ENCODE peak calls at places on chromosomes 2 and 18, in ten cellular contexts. One of them, this sample, is unnamed.

GRCh38 chr2:160876765-160877164 is 283.5 kb upstream of the TANK start:
- DNase-seq in pons: no peak
- DNase-seq in activated CD4-positive, alpha-beta T cell treated with anti-CD3 and anti-CD28 coated beads, Interleukin-2, amount 50 U/mL, for 1 hour: no peak
- DNase-seq in non-pigmented ciliary epithelial cell: no peak
- DNase-seq in EH: peak; percentile 34
- DNase-seq in stimulated activated CD8-positive, alpha-beta memory T cell treated with anti-CD3 and anti-CD28 coated beads, Interleukin-2, amount 100 ng/mL, for 48 hours: no peak
- DNase-seq in Calu3: no peak
- DNase-seq in HEK293T: no peak
- DNase-seq in small intestine: no peak
- DNase-seq in stimulated activated CD4-positive, alpha-beta T cell treated with anti-CD3 and anti-CD28 coated beads, Interleukin-2, amount 100 ng/mL, for 48 hours: no peak
- DNase-seq in this sample: no peak

GRCh38 chr2:146893500-146894041 is 951.3 kb upstream of the ACVR2A start:
- DNase-seq in non-pigmented ciliary epithelial cell: no peak
- DNase-seq in stimulated activated CD8-positive, alpha-beta memory T cell treated with anti-CD3 and anti-CD28 coated beads, Interleukin-2, amount 100 ng/mL, for 48 hours: no peak
- DNase-seq in EH: no peak
- DNase-seq in stimulated activated CD4-positive, alpha-beta T cell treated with anti-CD3 and anti-CD28 coated beads, Interleukin-2, amount 100 ng/mL, for 48 hours: no peak
- DNase-seq in activated CD4-positive, alpha-beta T cell treated with anti-CD3 and anti-CD28 coated beads, Interleukin-2, amount 50 U/mL, for 1 hour: no peak
- DNase-seq in HEK293T: no peak
- DNase-seq in small intestine: no peak
- DNase-seq in Calu3: no peak
- DNase-seq in pons: no peak
- DNase-seq in this sample: no peak

GRCh38 chr2:119104414-119104813 is 54.1 kb downstream of the C1QL2 start:
- DNase-seq in EH: no peak
- DNase-seq in pons: no peak
- DNase-seq in HEK293T: no peak
- DNase-seq in activated CD4-positive, alpha-beta T cell treated with anti-CD3 and anti-CD28 coated beads, Interleukin-2, amount 50 U/mL, for 1 hour: no peak
- DNase-seq in non-pigmented ciliary epithelial cell: no peak
- DNase-seq in Calu3: no peak
- DNase-seq in stimulated activated CD8-positive, alpha-beta memory T cell treated with anti-CD3 and anti-CD28 coated beads, Interleukin-2, amount 100 ng/mL, for 48 hours: no peak
- DNase-seq in small intestine: no peak
- DNase-seq in stimulated activated CD4-positive, alpha-beta T cell treated with anti-CD3 and anti-CD28 coated beads, Interleukin-2, amount 100 ng/mL, for 48 hours: no peak
- DNase-seq in this sample: no peak

GRCh38 chr2:8677646-8678592 is 3.9 kb upstream of the ID2 start:
- DNase-seq in non-pigmented ciliary epithelial cell: no peak
- DNase-seq in Calu3: peak; percentile 57
- DNase-seq in pons: peak; percentile 56
- DNase-seq in EH: peak; percentile 80
- DNase-seq in stimulated activated CD8-positive, alpha-beta memory T cell treated with anti-CD3 and anti-CD28 coated beads, Interleukin-2, amount 100 ng/mL, for 48 hours: no peak
- DNase-seq in stimulated activated CD4-positive, alpha-beta T cell treated with anti-CD3 and anti-CD28 coated beads, Interleukin-2, amount 100 ng/mL, for 48 hours: no peak
- DNase-seq in activated CD4-positive, alpha-beta T cell treated with anti-CD3 and anti-CD28 coated beads, Interleukin-2, amount 50 U/mL, for 1 hour: peak; percentile 20
- DNase-seq in HEK293T: peak; percentile 49
- DNase-seq in small intestine: peak; percentile 52
- DNase-seq in this sample: no peak

GRCh38 chr2:42047488-42048317 is at the start of gene PKDCC:
- DNase-seq in EH: peak; percentile 82
- DNase-seq in HEK293T: peak; percentile 90
- DNase-seq in stimulated activated CD8-positive, alpha-beta memory T cell treated with anti-CD3 and anti-CD28 coated beads, Interleukin-2, amount 100 ng/mL, for 48 hours: no peak
- DNase-seq in Calu3: peak; percentile 82
- DNase-seq in pons: peak; percentile 59
- DNase-seq in stimulated activated CD4-positive, alpha-beta T cell treated with anti-CD3 and anti-CD28 coated beads, Interleukin-2, amount 100 ng/mL, for 48 hours: peak; percentile 6
- DNase-seq in activated CD4-positive, alpha-beta T cell treated with anti-CD3 and anti-CD28 coated beads, Interleukin-2, amount 50 U/mL, for 1 hour: no peak
- DNase-seq in small intestine: no peak
- DNase-seq in non-pigmented ciliary epithelial cell: no peak
- DNase-seq in this sample: peak; percentile 73

GRCh38 chr2:43021791-43022500 is 204.5 kb downstream of the ZFP36L2 start:
- DNase-seq in Calu3: peak; percentile 94
- DNase-seq in HEK293T: no peak
- DNase-seq in non-pigmented ciliary epithelial cell: no peak
- DNase-seq in EH: no peak
- DNase-seq in small intestine: peak; percentile 71
- DNase-seq in activated CD4-positive, alpha-beta T cell treated with anti-CD3 and anti-CD28 coated beads, Interleukin-2, amount 50 U/mL, for 1 hour: no peak
- DNase-seq in pons: peak; percentile 55
- DNase-seq in stimulated activated CD8-positive, alpha-beta memory T cell treated with anti-CD3 and anti-CD28 coated beads, Interleukin-2, amount 100 ng/mL, for 48 hours: no peak
- DNase-seq in stimulated activated CD4-positive, alpha-beta T cell treated with anti-CD3 and anti-CD28 coated beads, Interleukin-2, amount 100 ng/mL, for 48 hours: no peak
- DNase-seq in this sample: no peak

GRCh38 chr2:64982932-64983331 is 6.3 kb upstream of the SLC1A4 start:
- DNase-seq in small intestine: no peak
- DNase-seq in Calu3: no peak
- DNase-seq in pons: no peak
- DNase-seq in activated CD4-positive, alpha-beta T cell treated with anti-CD3 and anti-CD28 coated beads, Interleukin-2, amount 50 U/mL, for 1 hour: no peak
- DNase-seq in non-pigmented ciliary epithelial cell: no peak
- DNase-seq in EH: no peak
- DNase-seq in stimulated activated CD4-positive, alpha-beta T cell treated with anti-CD3 and anti-CD28 coated beads, Interleukin-2, amount 100 ng/mL, for 48 hours: no peak
- DNase-seq in stimulated activated CD8-positive, alpha-beta memory T cell treated with anti-CD3 and anti-CD28 coated beads, Interleukin-2, amount 100 ng/mL, for 48 hours: no peak
- DNase-seq in HEK293T: no peak
- DNase-seq in this sample: no peak

GRCh38 chr2:120486441-120486840 is 140.5 kb downstream of the INHBB start:
- DNase-seq in activated CD4-positive, alpha-beta T cell treated with anti-CD3 and anti-CD28 coated beads, Interleukin-2, amount 50 U/mL, for 1 hour: no peak
- DNase-seq in stimulated activated CD8-positive, alpha-beta memory T cell treated with anti-CD3 and anti-CD28 coated beads, Interleukin-2, amount 100 ng/mL, for 48 hours: no peak
- DNase-seq in small intestine: no peak
- DNase-seq in stimulated activated CD4-positive, alpha-beta T cell treated with anti-CD3 and anti-CD28 coated beads, Interleukin-2, amount 100 ng/mL, for 48 hours: no peak
- DNase-seq in non-pigmented ciliary epithelial cell: no peak
- DNase-seq in pons: no peak
- DNase-seq in EH: no peak
- DNase-seq in Calu3: no peak
- DNase-seq in HEK293T: no peak
- DNase-seq in this sample: peak; percentile 42

GRCh38 chr2:127320586-127321275 is 26.8 kb upstream of the ERCC3 start:
- DNase-seq in stimulated activated CD4-positive, alpha-beta T cell treated with anti-CD3 and anti-CD28 coated beads, Interleukin-2, amount 100 ng/mL, for 48 hours: no peak
- DNase-seq in pons: no peak
- DNase-seq in activated CD4-positive, alpha-beta T cell treated with anti-CD3 and anti-CD28 coated beads, Interleukin-2, amount 50 U/mL, for 1 hour: no peak
- DNase-seq in Calu3: no peak
- DNase-seq in non-pigmented ciliary epithelial cell: no peak
- DNase-seq in HEK293T: no peak
- DNase-seq in stimulated activated CD8-positive, alpha-beta memory T cell treated with anti-CD3 and anti-CD28 coated beads, Interleukin-2, amount 100 ng/mL, for 48 hours: no peak
- DNase-seq in EH: no peak
- DNase-seq in small intestine: no peak
- DNase-seq in this sample: no peak

GRCh38 chr18:37252342-37252741 is 313.3 kb downstream of the CELF4 start:
- DNase-seq in stimulated activated CD4-positive, alpha-beta T cell treated with anti-CD3 and anti-CD28 coated beads, Interleukin-2, amount 100 ng/mL, for 48 hours: no peak
- DNase-seq in non-pigmented ciliary epithelial cell: no peak
- DNase-seq in stimulated activated CD8-positive, alpha-beta memory T cell treated with anti-CD3 and anti-CD28 coated beads, Interleukin-2, amount 100 ng/mL, for 48 hours: no peak
- DNase-seq in activated CD4-positive, alpha-beta T cell treated with anti-CD3 and anti-CD28 coated beads, Interleukin-2, amount 50 U/mL, for 1 hour: no peak
- DNase-seq in HEK293T: no peak
- DNase-seq in EH: no peak
- DNase-seq in small intestine: no peak
- DNase-seq in Calu3: no peak
- DNase-seq in pons: no peak
- DNase-seq in this sample: no peak

GRCh38 chr18:34358923-34359322 is 134.2 kb upstream of the NOL4 start:
- DNase-seq in small intestine: no peak
- DNase-seq in non-pigmented ciliary epithelial cell: no peak
- DNase-seq in stimulated activated CD8-positive, alpha-beta memory T cell treated with anti-CD3 and anti-CD28 coated beads, Interleukin-2, amount 100 ng/mL, for 48 hours: no peak
- DNase-seq in stimulated activated CD4-positive, alpha-beta T cell treated with anti-CD3 and anti-CD28 coated beads, Interleukin-2, amount 100 ng/mL, for 48 hours: no peak
- DNase-seq in EH: no peak
- DNase-seq in pons: no peak
- DNase-seq in HEK293T: no peak
- DNase-seq in Calu3: no peak
- DNase-seq in activated CD4-positive, alpha-beta T cell treated with anti-CD3 and anti-CD28 coated beads, Interleukin-2, amount 50 U/mL, for 1 hour: no peak
- DNase-seq in this sample: no peak

GRCh38 chr18:79568543-79569205 is 110.9 kb upstream of the CTDP1 start:
- DNase-seq in stimulated activated CD4-positive, alpha-beta T cell treated with anti-CD3 and anti-CD28 coated beads, Interleukin-2, amount 100 ng/mL, for 48 hours: no peak
- DNase-seq in small intestine: no peak
- DNase-seq in stimulated activated CD8-positive, alpha-beta memory T cell treated with anti-CD3 and anti-CD28 coated beads, Interleukin-2, amount 100 ng/mL, for 48 hours: no peak
- DNase-seq in EH: no peak
- DNase-seq in activated CD4-positive, alpha-beta T cell treated with anti-CD3 and anti-CD28 coated beads, Interleukin-2, amount 50 U/mL, for 1 hour: no peak
- DNase-seq in non-pigmented ciliary epithelial cell: no peak
- DNase-seq in pons: no peak
- DNase-seq in Calu3: no peak
- DNase-seq in HEK293T: no peak
- DNase-seq in this sample: no peak

GRCh38 chr2:131120815-131121317 is 15.7 kb downstream of the PLEKHB2 start:
- DNase-seq in activated CD4-positive, alpha-beta T cell treated with anti-CD3 and anti-CD28 coated beads, Interleukin-2, amount 50 U/mL, for 1 hour: no peak
- DNase-seq in small intestine: no peak
- DNase-seq in EH: no peak
- DNase-seq in HEK293T: no peak
- DNase-seq in non-pigmented ciliary epithelial cell: no peak
- DNase-seq in stimulated activated CD8-positive, alpha-beta memory T cell treated with anti-CD3 and anti-CD28 coated beads, Interleukin-2, amount 100 ng/mL, for 48 hours: no peak
- DNase-seq in Calu3: no peak
- DNase-seq in pons: no peak
- DNase-seq in stimulated activated CD4-positive, alpha-beta T cell treated with anti-CD3 and anti-CD28 coated beads, Interleukin-2, amount 100 ng/mL, for 48 hours: no peak
- DNase-seq in this sample: peak; percentile 35

GRCh38 chr18:76662621-76663020 is 159.7 kb upstream of the ZNF236 start:
- DNase-seq in stimulated activated CD8-positive, alpha-beta memory T cell treated with anti-CD3 and anti-CD28 coated beads, Interleukin-2, amount 100 ng/mL, for 48 hours: no peak
- DNase-seq in HEK293T: no peak
- DNase-seq in non-pigmented ciliary epithelial cell: no peak
- DNase-seq in stimulated activated CD4-positive, alpha-beta T cell treated with anti-CD3 and anti-CD28 coated beads, Interleukin-2, amount 100 ng/mL, for 48 hours: no peak
- DNase-seq in pons: no peak
- DNase-seq in activated CD4-positive, alpha-beta T cell treated with anti-CD3 and anti-CD28 coated beads, Interleukin-2, amount 50 U/mL, for 1 hour: no peak
- DNase-seq in small intestine: no peak
- DNase-seq in Calu3: no peak
- DNase-seq in EH: no peak
- DNase-seq in this sample: no peak

GRCh38 chr2:1817256-1818127 is 73.2 kb upstream of the PXDN start:
- DNase-seq in stimulated activated CD8-positive, alpha-beta memory T cell treated with anti-CD3 and anti-CD28 coated beads, Interleukin-2, amount 100 ng/mL, for 48 hours: peak; percentile 42
- DNase-seq in Calu3: peak; percentile 26
- DNase-seq in pons: peak; percentile 72
- DNase-seq in small intestine: peak; percentile 38
- DNase-seq in non-pigmented ciliary epithelial cell: peak; percentile 55
- DNase-seq in stimulated activated CD4-positive, alpha-beta T cell treated with anti-CD3 and anti-CD28 coated beads, Interleukin-2, amount 100 ng/mL, for 48 hours: peak; percentile 68
- DNase-seq in EH: peak; percentile 100
- DNase-seq in activated CD4-positive, alpha-beta T cell treated with anti-CD3 and anti-CD28 coated beads, Interleukin-2, amount 50 U/mL, for 1 hour: peak; percentile 45
- DNase-seq in HEK293T: peak; percentile 85
- DNase-seq in this sample: peak; percentile 58

GRCh38 chr18:13437801-13438506 is 219.4 kb downstream of the LDLRAD4 start:
- DNase-seq in non-pigmented ciliary epithelial cell: no peak
- DNase-seq in small intestine: no peak
- DNase-seq in activated CD4-positive, alpha-beta T cell treated with anti-CD3 and anti-CD28 coated beads, Interleukin-2, amount 50 U/mL, for 1 hour: peak; percentile 61
- DNase-seq in Calu3: no peak
- DNase-seq in stimulated activated CD4-positive, alpha-beta T cell treated with anti-CD3 and anti-CD28 coated beads, Interleukin-2, amount 100 ng/mL, for 48 hours: peak; percentile 50
- DNase-seq in pons: no peak
- DNase-seq in EH: no peak
- DNase-seq in HEK293T: no peak
- DNase-seq in stimulated activated CD8-positive, alpha-beta memory T cell treated with anti-CD3 and anti-CD28 coated beads, Interleukin-2, amount 100 ng/mL, for 48 hours: peak; percentile 42
- DNase-seq in this sample: no peak

GRCh38 chr2:237858294-237859081 is 935 bp upstream of the RAMP1 start:
- DNase-seq in stimulated activated CD8-positive, alpha-beta memory T cell treated with anti-CD3 and anti-CD28 coated beads, Interleukin-2, amount 100 ng/mL, for 48 hours: no peak
- DNase-seq in pons: peak; percentile 90
- DNase-seq in Calu3: peak; percentile 72
- DNase-seq in HEK293T: peak; percentile 67
- DNase-seq in stimulated activated CD4-positive, alpha-beta T cell treated with anti-CD3 and anti-CD28 coated beads, Interleukin-2, amount 100 ng/mL, for 48 hours: peak; percentile 32
- DNase-seq in non-pigmented ciliary epithelial cell: peak; percentile 64
- DNase-seq in activated CD4-positive, alpha-beta T cell treated with anti-CD3 and anti-CD28 coated beads, Interleukin-2, amount 50 U/mL, for 1 hour: peak; percentile 26
- DNase-seq in EH: peak; percentile 89
- DNase-seq in small intestine: peak; percentile 83
- DNase-seq in this sample: peak; percentile 81

GRCh38 chr2:74511104-74511989 is 2.9 kb upstream of the TLX2 start:
- DNase-seq in non-pigmented ciliary epithelial cell: no peak
- DNase-seq in stimulated activated CD8-positive, alpha-beta memory T cell treated with anti-CD3 and anti-CD28 coated beads, Interleukin-2, amount 100 ng/mL, for 48 hours: no peak
- DNase-seq in HEK293T: no peak
- DNase-seq in pons: no peak
- DNase-seq in small intestine: no peak
- DNase-seq in Calu3: no peak
- DNase-seq in activated CD4-positive, alpha-beta T cell treated with anti-CD3 and anti-CD28 coated beads, Interleukin-2, amount 50 U/mL, for 1 hour: no peak
- DNase-seq in stimulated activated CD4-positive, alpha-beta T cell treated with anti-CD3 and anti-CD28 coated beads, Interleukin-2, amount 100 ng/mL, for 48 hours: no peak
- DNase-seq in EH: peak; percentile 38
- DNase-seq in this sample: no peak

GRCh38 chr2:129699781-129700573 is 279.5 kb upstream of the RAB6C start:
- DNase-seq in stimulated activated CD4-positive, alpha-beta T cell treated with anti-CD3 and anti-CD28 coated beads, Interleukin-2, amount 100 ng/mL, for 48 hours: no peak
- DNase-seq in small intestine: no peak
- DNase-seq in Calu3: no peak
- DNase-seq in EH: no peak
- DNase-seq in HEK293T: no peak
- DNase-seq in pons: no peak
- DNase-seq in activated CD4-positive, alpha-beta T cell treated with anti-CD3 and anti-CD28 coated beads, Interleukin-2, amount 50 U/mL, for 1 hour: no peak
- DNase-seq in stimulated activated CD8-positive, alpha-beta memory T cell treated with anti-CD3 and anti-CD28 coated beads, Interleukin-2, amount 100 ng/mL, for 48 hours: no peak
- DNase-seq in non-pigmented ciliary epithelial cell: no peak
- DNase-seq in this sample: no peak

GRCh38 chr18:34933880-34934689 is 107.1 kb upstream of the MAPRE2 start:
- DNase-seq in stimulated activated CD4-positive, alpha-beta T cell treated with anti-CD3 and anti-CD28 coated beads, Interleukin-2, amount 100 ng/mL, for 48 hours: no peak
- DNase-seq in non-pigmented ciliary epithelial cell: no peak
- DNase-seq in stimulated activated CD8-positive, alpha-beta memory T cell treated with anti-CD3 and anti-CD28 coated beads, Interleukin-2, amount 100 ng/mL, for 48 hours: no peak
- DNase-seq in EH: no peak
- DNase-seq in activated CD4-positive, alpha-beta T cell treated with anti-CD3 and anti-CD28 coated beads, Interleukin-2, amount 50 U/mL, for 1 hour: no peak
- DNase-seq in pons: no peak
- DNase-seq in small intestine: peak; percentile 77
- DNase-seq in HEK293T: no peak
- DNase-seq in Calu3: no peak
- DNase-seq in this sample: no peak

GRCh38 chr18:9608728-9609127 is 5.6 kb downstream of the PPP4R1 start:
- DNase-seq in activated CD4-positive, alpha-beta T cell treated with anti-CD3 and anti-CD28 coated beads, Interleukin-2, amount 50 U/mL, for 1 hour: no peak
- DNase-seq in pons: no peak
- DNase-seq in EH: no peak
- DNase-seq in small intestine: no peak
- DNase-seq in HEK293T: no peak
- DNase-seq in non-pigmented ciliary epithelial cell: no peak
- DNase-seq in stimulated activated CD8-positive, alpha-beta memory T cell treated with anti-CD3 and anti-CD28 coated beads, Interleukin-2, amount 100 ng/mL, for 48 hours: no peak
- DNase-seq in Calu3: no peak
- DNase-seq in stimulated activated CD4-positive, alpha-beta T cell treated with anti-CD3 and anti-CD28 coated beads, Interleukin-2, amount 100 ng/mL, for 48 hours: no peak
- DNase-seq in this sample: no peak

GRCh38 chr2:189411860-189412259 is 29.4 kb upstream of the WDR75 start:
- DNase-seq in activated CD4-positive, alpha-beta T cell treated with anti-CD3 and anti-CD28 coated beads, Interleukin-2, amount 50 U/mL, for 1 hour: no peak
- DNase-seq in stimulated activated CD8-positive, alpha-beta memory T cell treated with anti-CD3 and anti-CD28 coated beads, Interleukin-2, amount 100 ng/mL, for 48 hours: no peak
- DNase-seq in stimulated activated CD4-positive, alpha-beta T cell treated with anti-CD3 and anti-CD28 coated beads, Interleukin-2, amount 100 ng/mL, for 48 hours: no peak
- DNase-seq in non-pigmented ciliary epithelial cell: peak; percentile 91
- DNase-seq in EH: peak; percentile 92
- DNase-seq in small intestine: no peak
- DNase-seq in HEK293T: no peak
- DNase-seq in Calu3: no peak
- DNase-seq in pons: peak; percentile 8
- DNase-seq in this sample: no peak

GRCh38 chr18:79718878-79719477 is 39.4 kb downstream of the CTDP1 start:
- DNase-seq in pons: no peak
- DNase-seq in small intestine: no peak
- DNase-seq in HEK293T: no peak
- DNase-seq in Calu3: no peak
- DNase-seq in activated CD4-positive, alpha-beta T cell treated with anti-CD3 and anti-CD28 coated beads, Interleukin-2, amount 50 U/mL, for 1 hour: no peak
- DNase-seq in stimulated activated CD4-positive, alpha-beta T cell treated with anti-CD3 and anti-CD28 coated beads, Interleukin-2, amount 100 ng/mL, for 48 hours: no peak
- DNase-seq in non-pigmented ciliary epithelial cell: no peak
- DNase-seq in EH: no peak
- DNase-seq in stimulated activated CD8-positive, alpha-beta memory T cell treated with anti-CD3 and anti-CD28 coated beads, Interleukin-2, amount 100 ng/mL, for 48 hours: no peak
- DNase-seq in this sample: no peak

GRCh38 chr2:123916512-123916911 is 108.6 kb upstream of the CNTNAP5 start:
- DNase-seq in HEK293T: no peak
- DNase-seq in activated CD4-positive, alpha-beta T cell treated with anti-CD3 and anti-CD28 coated beads, Interleukin-2, amount 50 U/mL, for 1 hour: no peak
- DNase-seq in Calu3: no peak
- DNase-seq in pons: peak; percentile 1
- DNase-seq in stimulated activated CD8-positive, alpha-beta memory T cell treated with anti-CD3 and anti-CD28 coated beads, Interleukin-2, amount 100 ng/mL, for 48 hours: no peak
- DNase-seq in stimulated activated CD4-positive, alpha-beta T cell treated with anti-CD3 and anti-CD28 coated beads, Interleukin-2, amount 100 ng/mL, for 48 hours: no peak
- DNase-seq in small intestine: no peak
- DNase-seq in non-pigmented ciliary epithelial cell: no peak
- DNase-seq in EH: no peak
- DNase-seq in this sample: no peak

This sample was measured in T47D.